ENCODE peak calls at places on chromosomes 2 and 18, in eight cellular contexts. H is IMR-90, K is GM12892, Z is endothelial cell of umbilical vein, J is A549, B is ovary, W is prostate gland, M is stomach. D is an unnamed sample.

GRCh38 chr2:85183481-85183880 is 50.3 kb downstream of the TCF7L1 start:
- DNase-seq in H (peak), K (no peak), Z (no peak), J (no peak), B (no peak), W (no peak), M (no peak), D (no peak)

GRCh38 chr2:54845514-54845913 is 122.1 kb downstream of the EML6 start:
- DNase-seq in H (peak), K (no peak), Z (no peak), J (no peak), B (no peak), W (no peak), M (no peak), D (no peak)

GRCh38 chr2:231565915-231566594 is 26.6 kb upstream of the TEX44 start:
- DNase-seq in H (no peak), K (no peak), Z (no peak), J (no peak), B (no peak), W (no peak), M (no peak), D (no peak)

GRCh38 chr2:120622159-120622869 is 113.4 kb upstream of the GLI2 start:
- DNase-seq in H (no peak), K (no peak), Z (no peak), J (no peak), B (no peak), W (no peak), M (no peak), D (no peak)

GRCh38 chr2:235845245-235845644 is 322.9 kb downstream of the GBX2 start:
- DNase-seq in H (no peak), K (no peak), Z (no peak), J (no peak), B (no peak), W (no peak), M (no peak), D (no peak)

GRCh38 chr2:218125626-218126080 is at the start of gene CXCR2:
- DNase-seq in H (no peak), K (no peak), Z (no peak), J (no peak), B (no peak), W (peak), M (no peak), D (no peak)

GRCh38 chr2:16035747-16036745 is 95.7 kb downstream of the MYCN start:
- DNase-seq in H (no peak), K (no peak), Z (no peak), J (no peak), B (no peak), W (no peak), M (no peak), D (no peak)

GRCh38 chr2:56047136-56047535 is 123.6 kb upstream of the EFEMP1 start:
- DNase-seq in H (no peak), K (no peak), Z (no peak), J (no peak), B (no peak), W (no peak), M (no peak), D (no peak)

GRCh38 chr18:48391863-48392262 is 17.3 kb downstream of the ZBTB7C start:
- DNase-seq in H (no peak), K (no peak), Z (no peak), J (no peak), B (peak), W (peak), M (peak), D (no peak)

GRCh38 chr2:241636182-241636982 is 576 bp downstream of the THAP4 start:
- DNase-seq in H (peak), K (peak), Z (peak), J (peak), B (peak), W (no peak), M (peak), D (peak)

GRCh38 chr2:241636983-241637232 is at the start of gene THAP4:
- DNase-seq in H (no peak), K (peak), Z (no peak), J (no peak), B (no peak), W (peak), M (peak), D (peak)

GRCh38 chr2:241638940-241639339 is 1.4 kb downstream of the ATG4B start:
- DNase-seq in H (no peak), K (no peak), Z (no peak), J (no peak), B (no peak), W (no peak), M (no peak), D (no peak)

GRCh38 chr2:241638063-241638660 is 669 bp downstream of the ATG4B start:
- DNase-seq in H (no peak), K (no peak), Z (peak), J (no peak), B (no peak), W (no peak), M (no peak), D (no peak)

GRCh38 chr2:241637233-241638062 is at the start of gene ATG4B:
- DNase-seq in H (peak), K (peak), Z (peak), J (peak), B (peak), W (peak), M (peak), D (peak)
- TF ChIP-seq POLR2A in H (peak), K (peak), Z (peak), J (peak), B (peak), W (peak), M (no peak), D (peak)

DNA sequence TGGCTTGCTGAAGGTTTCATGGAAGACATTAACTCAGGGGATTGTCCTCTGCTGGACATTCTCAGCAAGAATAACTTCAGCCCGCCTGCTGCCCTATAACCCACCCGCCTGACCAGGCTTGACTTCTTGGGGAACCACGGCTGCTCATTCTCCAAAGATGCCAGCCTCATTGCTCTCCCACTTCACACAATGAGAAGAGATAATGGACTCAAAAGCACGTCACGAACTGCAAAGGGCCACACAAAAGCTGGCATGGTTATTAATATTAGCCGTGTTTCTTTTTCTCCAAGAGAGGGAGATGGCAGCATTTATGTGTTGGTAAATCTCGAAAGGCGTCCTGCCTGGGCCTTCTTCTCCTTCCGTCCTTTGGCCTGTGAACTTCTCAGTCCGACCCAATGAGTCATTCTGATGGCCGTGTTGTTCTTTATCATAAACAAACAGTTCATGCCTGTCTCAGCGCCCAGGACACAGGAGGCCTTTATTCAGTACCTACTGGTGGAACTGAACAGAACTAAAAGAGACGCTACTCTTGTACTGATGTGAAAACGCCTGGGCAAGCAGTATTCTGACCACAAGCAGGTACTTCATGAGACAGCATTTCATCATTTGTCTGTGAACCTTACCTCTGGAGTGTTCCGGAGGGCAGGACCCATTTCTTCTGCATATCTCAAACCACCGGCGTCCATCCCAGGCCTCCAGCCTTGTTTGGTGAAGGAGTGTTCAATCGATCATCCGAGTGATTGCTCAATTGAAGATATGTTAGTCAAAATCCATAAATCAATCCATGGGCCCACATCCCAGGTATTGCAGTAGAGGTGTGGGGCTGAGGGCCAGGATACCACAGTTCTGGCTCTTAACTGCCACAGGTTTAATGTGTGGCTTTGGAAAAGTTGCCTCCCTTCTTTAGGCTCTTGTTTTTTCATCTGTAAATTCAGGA is 25.1 kb upstream of the KLHL29 start:
- DNase-seq in H (no peak), K (no peak), Z (no peak), J (no peak), B (no peak), W (no peak), M (peak), D (no peak)
- TF ChIP-seq POLR2A in H (no peak), K (no peak), Z (no peak), J (no peak), B (no peak), W (no peak), M (no peak), D (no peak)

GRCh38 chr2:45010706-45011036 is 1.4 kb upstream of the SIX2 start:
- DNase-seq in H (no peak), K (no peak), Z (no peak), J (no peak), B (no peak), W (no peak), M (no peak), D (no peak)

GRCh38 chr2:45008296-45009129 is 739 bp downstream of the SIX2 start:
- DNase-seq in H (peak), K (no peak), Z (peak), J (no peak), B (no peak), W (no peak), M (peak), D (no peak)

GRCh38 chr2:45009928-45010705 is 865 bp upstream of the SIX2 start:
- DNase-seq in H (no peak), K (no peak), Z (peak), J (peak), B (peak), W (peak), M (peak), D (no peak)

GRCh38 chr2:45007961-45008295 is 1.3 kb downstream of the SIX2 start:
- DNase-seq in H (no peak), K (no peak), Z (no peak), J (no peak), B (no peak), W (no peak), M (no peak), D (no peak)

GRCh38 chr2:45009303-45009927 is at the start of gene SIX2:
- DNase-seq in H (peak), K (no peak), Z (peak), J (peak), B (peak), W (peak), M (peak), D (no peak)
- TF ChIP-seq POLR2A in H (no peak), K (no peak), Z (no peak), J (no peak), B (no peak), W (peak), M (no peak), D (no peak)

DNA sequence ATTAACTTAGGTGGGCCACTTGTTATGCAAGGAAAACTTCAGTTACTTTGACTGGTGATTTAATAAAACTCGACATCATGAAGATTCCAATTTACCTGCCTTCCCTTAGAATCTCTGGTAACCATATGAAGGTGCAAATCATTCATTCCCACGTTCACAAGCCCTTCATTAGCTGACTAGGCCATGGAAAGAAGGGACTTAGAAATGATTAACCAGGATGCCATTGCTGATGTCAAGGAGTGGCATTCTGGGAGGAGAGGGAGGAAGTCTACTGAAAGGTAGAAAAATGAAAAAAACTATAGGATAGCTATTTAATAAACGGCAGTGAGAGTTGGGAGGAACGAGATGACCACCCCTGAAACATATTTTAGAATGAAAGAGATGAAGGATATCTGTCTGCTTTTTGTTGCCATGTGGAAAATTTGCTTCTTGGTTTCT is 1.4 kb downstream of the ATIC start:
- DNase-seq in H (no peak), K (no peak), Z (no peak), J (no peak), B (no peak), W (no peak), M (no peak), D (no peak)
- TF ChIP-seq POLR2A in H (no peak), K (no peak), Z (no peak), J (no peak), B (no peak), W (no peak), M (no peak), D (no peak)

DNA sequence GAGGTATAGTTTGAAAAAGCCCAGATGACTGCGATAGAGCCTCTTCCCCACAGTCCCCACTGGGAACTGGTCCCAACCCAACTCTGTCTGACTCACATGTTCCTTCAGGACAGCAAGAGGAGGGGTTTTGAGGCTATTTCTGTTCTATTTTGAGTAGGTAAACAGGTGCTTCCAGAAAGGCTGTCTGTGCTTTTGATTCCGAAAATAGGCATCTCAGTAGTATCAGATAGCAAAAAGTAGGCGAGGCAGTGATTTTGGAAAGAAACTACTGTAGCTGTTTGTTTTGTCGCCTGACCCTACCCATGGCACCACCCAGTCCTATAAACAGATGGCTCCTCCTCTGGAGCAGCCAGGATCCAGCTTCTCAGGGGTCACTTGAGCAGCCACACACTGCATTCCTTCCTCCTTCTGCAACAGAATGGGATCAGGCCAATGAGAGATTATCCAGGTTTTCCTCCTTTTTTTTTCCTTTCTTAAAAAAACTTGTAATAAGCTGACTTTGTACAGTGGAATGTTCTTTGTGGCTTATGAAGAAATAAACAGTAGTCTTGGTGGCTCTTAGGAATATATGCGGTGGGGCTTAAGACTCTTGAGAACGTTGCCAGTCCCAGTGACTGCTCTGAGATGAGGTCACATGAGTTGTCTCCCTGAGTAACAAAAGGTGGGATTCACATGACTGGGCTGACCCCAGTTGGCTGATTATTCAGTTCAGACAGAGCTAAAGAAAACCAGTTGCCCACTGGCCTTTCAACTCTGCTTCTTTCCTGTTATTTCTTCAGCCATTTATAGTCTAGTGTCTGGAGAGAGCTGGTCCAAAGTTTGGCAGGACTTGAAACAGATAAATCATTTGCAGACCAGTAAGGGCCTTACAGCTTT is 98.6 kb downstream of the KCNS3 start:
- DNase-seq in H (peak), K (no peak), Z (no peak), J (no peak), B (no peak), W (no peak), M (no peak), D (no peak)
- TF ChIP-seq POLR2A in H (no peak), K (no peak), Z (no peak), J (no peak), B (no peak), W (no peak), M (no peak), D (no peak)

DNA sequence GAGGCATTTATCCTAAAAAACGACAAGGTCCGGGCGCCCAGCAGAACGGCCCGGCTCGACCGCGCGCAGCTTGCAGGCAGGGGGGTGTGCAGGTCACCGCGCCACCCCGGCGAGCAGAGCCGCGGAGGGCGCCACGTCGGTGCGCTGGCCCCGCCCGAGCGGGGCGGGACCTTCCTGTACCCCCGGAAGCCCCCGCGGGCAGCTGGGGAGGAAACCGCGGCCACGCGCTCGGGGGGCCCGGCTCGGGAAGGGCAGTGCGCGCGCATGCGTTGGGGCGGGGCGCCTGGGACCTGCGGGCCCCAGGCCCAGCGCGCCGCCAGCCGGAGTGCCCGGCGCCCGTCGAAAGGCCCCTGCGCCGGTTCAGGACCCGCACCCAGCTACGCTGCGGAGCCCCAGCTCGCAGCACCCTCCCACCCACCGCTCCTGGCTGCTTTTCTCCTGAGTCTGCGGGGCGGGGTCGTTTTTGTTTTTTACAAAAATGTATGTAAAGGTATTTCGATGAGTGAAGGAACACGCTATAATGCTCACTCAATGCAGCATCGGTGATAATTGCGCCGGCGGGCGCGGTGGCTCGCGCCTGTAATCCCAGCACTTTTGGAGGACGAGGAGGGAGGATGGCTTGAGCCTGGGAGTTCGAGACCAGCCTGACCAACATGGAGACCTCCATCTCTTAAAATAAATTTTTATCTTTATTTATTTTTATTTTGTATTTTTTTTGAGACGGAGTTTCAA is 47.7 kb upstream of the POMC start:
- DNase-seq in H (no peak), K (peak), Z (peak), J (peak), B (peak), W (peak), M (peak), D (peak)
- TF ChIP-seq POLR2A in H (no peak), K (peak), Z (peak), J (peak), B (no peak), W (no peak), M (no peak), D (peak)

GRCh38 chr2:154554046-154554445 is 144.4 kb upstream of the KCNJ3 start:
- DNase-seq in H (no peak), K (no peak), Z (no peak), J (no peak), B (no peak), W (no peak), M (no peak), D (no peak)
- TF ChIP-seq POLR2A in H (no peak), K (no peak), Z (no peak), J (no peak), B (no peak), W (no peak), M (no peak), D (no peak)

GRCh38 chr18:76528477-76529432 is 33.7 kb upstream of the ZNF516 start:
- DNase-seq in H (peak), K (no peak), Z (no peak), J (no peak), B (peak), W (peak), M (peak), D (peak)
- TF ChIP-seq POLR2A in H (no peak), K (no peak), Z (no peak), J (no peak), B (peak), W (no peak), M (no peak), D (no peak)

GRCh38 chr18:30675493-30675892 is 367.0 kb downstream of the DSC3 start:
- DNase-seq in H (no peak), K (no peak), Z (no peak), J (no peak), B (no peak), W (no peak), M (no peak), D (peak)

GRCh38 chr18:30679285-30679930 is 363.1 kb downstream of the DSC3 start:
- DNase-seq in H (no peak), K (no peak), Z (no peak), J (no peak), B (no peak), W (no peak), M (no peak), D (peak)

GRCh38 chr18:30674619-30675018 is 367.9 kb downstream of the DSC3 start:
- DNase-seq in H (no peak), K (no peak), Z (no peak), J (no peak), B (no peak), W (no peak), M (no peak), D (no peak)

GRCh38 chr18:30675072-30675471 is 367.5 kb downstream of the DSC3 start:
- DNase-seq in H (no peak), K (no peak), Z (no peak), J (no peak), B (no peak), W (no peak), M (no peak), D (no peak)

DNA sequence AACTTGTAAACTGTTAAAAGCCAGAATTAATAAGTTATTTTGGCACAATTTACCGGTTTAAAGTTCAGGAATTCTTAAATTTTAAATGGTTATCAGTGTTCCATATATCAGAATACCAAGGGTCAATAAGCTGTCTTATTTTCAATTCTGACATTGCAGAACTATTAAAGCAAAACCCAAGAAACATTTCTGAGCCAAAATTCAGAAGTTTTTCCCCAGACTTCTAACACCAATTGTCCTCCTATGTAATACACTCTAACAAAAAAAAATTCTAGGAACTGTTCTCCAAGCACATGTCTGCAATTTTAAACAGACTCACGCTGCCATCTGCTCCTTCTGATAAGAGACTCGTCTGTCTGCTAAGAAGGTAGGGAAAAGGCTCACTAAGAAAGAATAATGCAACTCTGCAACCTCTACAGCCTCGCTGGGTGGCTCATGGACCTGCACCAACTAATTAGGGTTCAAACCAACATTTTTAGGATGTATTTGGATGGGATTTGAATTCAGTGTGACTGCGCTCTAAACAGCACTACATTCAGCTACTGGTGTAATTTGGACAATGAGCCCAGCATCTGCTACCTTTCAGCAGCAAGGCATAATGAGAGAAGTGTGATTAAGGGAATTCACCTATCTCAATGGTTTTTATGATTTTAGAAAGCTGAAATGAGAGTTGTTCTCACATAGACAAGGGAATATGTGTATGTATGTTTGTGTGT is 366.5 kb downstream of the DSC3 start:
- DNase-seq in H (no peak), K (no peak), Z (no peak), J (no peak), B (no peak), W (no peak), M (no peak), D (peak)
- TF ChIP-seq POLR2A in H (no peak), K (no peak), Z (no peak), J (no peak), B (no peak), W (no peak), M (no peak), D (no peak)